ENCODE peak calls at places on chromosome 4, in eight cellular contexts. P, D, R, U, K, A, M and I are unnamed samples. For H3K4me1, the result is how much of the 10 kb centered on the place peaks cover.

GRCh38 chr4:10015140-10015753 is 6.0 kb downstream of the SLC2A9 start:
- DNase-seq in D (no peak), U (no peak), P (no peak), A (peak), R (peak), M (peak), K (peak), I (peak)

GRCh38 chr4:82890913-82891727 is at the start of gene SEC31A:
- DNase-seq in U (peak), D (peak), R (peak), P (peak), M (peak), A (peak), K (peak), I (peak)

GRCh38 chr4:87317527-87317926 is 5.2 kb downstream of the HSD17B13 start:
- DNase-seq in P (no peak), M (peak), D (no peak), R (no peak), K (peak), A (no peak), U (no peak), I (no peak)

GRCh38 chr4:128737098-128737513 is 72.4 kb upstream of the JADE1 start:
- DNase-seq in M (no peak), U (no peak), R (no peak), A (peak), D (no peak), P (no peak), K (peak), I (no peak)

GRCh38 chr4:79917246-79917645 is 155.8 kb downstream of the ANTXR2 start:
- DNase-seq in U (no peak), A (peak), K (peak), D (peak), M (no peak), P (no peak), R (peak), I (peak)

GRCh38 chr4:100504086-100504874 is 13.5 kb downstream of the EMCN start:
- DNase-seq in U (no peak), P (no peak), R (no peak), A (no peak), K (no peak), D (no peak), M (no peak), I (no peak)

GRCh38 chr4:95728145-95728544 is 111.7 kb upstream of the PDHA2 start:
- DNase-seq in M (no peak), U (no peak), A (no peak), P (no peak), K (peak), R (no peak), D (no peak), I (no peak)

GRCh38 chr4:77579406-77580076 is 26.1 kb upstream of the CXCL13 start:
- DNase-seq in R (no peak), D (no peak), M (no peak), K (peak), A (no peak), P (no peak), U (no peak), I (no peak)

GRCh38 chr4:29756966-29757365 is 963.2 kb upstream of the PCDH7 start:
- DNase-seq in R (peak), U (no peak), P (no peak), K (no peak), A (no peak), M (no peak), D (no peak), I (no peak)

GRCh38 chr4:72006576-72006975 is 25.2 kb upstream of the NPFFR2 start:
- DNase-seq in D (no peak), M (no peak), U (no peak), K (peak), P (no peak), A (no peak), R (no peak), I (no peak)

GRCh38 chr4:48792348-48793006 is 12.4 kb upstream of the FRYL start:
- DNase-seq in K (peak), P (no peak), A (no peak), D (no peak), M (no peak), R (no peak), U (no peak), I (no peak)

GRCh38 chr4:14333616-14334015 is 668.7 kb upstream of the CPEB2 start:
- DNase-seq in D (no peak), P (no peak), U (no peak), M (no peak), R (no peak), K (no peak), A (no peak), I (no peak)

GRCh38 chr4:101067383-101067782 is 279.9 kb downstream of the PPP3CA start:
- DNase-seq in D (no peak), P (no peak), M (no peak), U (no peak), A (no peak), K (peak), R (no peak), I (no peak)

GRCh38 chr4:137961051-137961438 is 281.1 kb downstream of the SLC7A11 start:
- DNase-seq in P (peak), A (no peak), M (no peak), K (peak), U (no peak), R (no peak), D (no peak), I (no peak)

GRCh38 chr4:146638801-146639351 is at the start of gene POU4F2:
- DNase-seq in K (peak), M (no peak), D (no peak), R (peak), A (no peak), U (no peak), P (no peak), I (no peak)

GRCh38 chr4:41878170-41878941 is 56.9 kb upstream of the TMEM33 start:
- DNase-seq in A (no peak), K (no peak), R (peak), P (no peak), U (peak), M (no peak), D (no peak), I (no peak)
- H3K4me1 ChIP-seq in A (half or more), K (under half), R (under half), P (under half), U (under half), M (under half), D (under half), I (under half)

GRCh38 chr4:23853986-23854385 is 35.9 kb downstream of the PPARGC1A start:
- DNase-seq in A (no peak), R (no peak), M (no peak), P (no peak), D (no peak), U (no peak), K (no peak), I (no peak)
- H3K27ac ChIP-seq in A (no peak), R (no peak), M (no peak), P (no peak), D (no peak), U (no peak), K (peak), I (no peak)

GRCh38 chr4:36921474-36922220 is 322.9 kb upstream of the NWD2 start:
- DNase-seq in P (no peak), R (no peak), A (no peak), D (no peak), K (no peak), M (no peak), U (no peak), I (no peak)
- H3K4me3 ChIP-seq in P (no peak), R (no peak), A (no peak), D (no peak), K (no peak), M (no peak), U (no peak), I (no peak)

GRCh38 chr4:53014881-53015280 is 152.8 kb downstream of the RASL11B start:
- DNase-seq in D (no peak), M (no peak), U (no peak), P (no peak), R (no peak), K (no peak), A (no peak), I (no peak)
- H3K4me1 ChIP-seq in D (under half), M (under half), U (half or more), P (under half), R (under half), K (half or more), A (under half), I (under half)

DNA sequence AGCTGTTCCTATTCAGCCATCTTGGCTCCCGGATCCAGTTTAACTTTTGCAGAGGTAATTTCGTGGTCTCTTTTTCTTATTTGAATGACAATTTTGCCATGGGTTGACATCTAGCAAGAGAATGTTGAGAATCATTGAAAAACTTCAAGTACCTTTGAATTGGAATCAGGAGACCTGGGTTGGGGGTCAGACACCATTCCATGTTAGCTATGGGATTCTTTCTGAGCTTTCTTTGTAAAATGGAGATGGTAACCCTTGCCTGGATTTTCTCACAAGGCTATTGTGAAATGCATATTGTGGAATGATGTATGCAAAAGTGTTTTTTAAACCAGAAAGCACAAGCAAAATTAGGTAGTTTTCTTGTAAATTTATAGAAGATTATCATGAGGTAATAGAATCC is 79.1 kb upstream of the HAND2 start:
- DNase-seq in R (no peak), P (no peak), U (no peak), D (no peak), K (no peak), M (no peak), A (no peak), I (no peak)
- H3K27ac ChIP-seq in R (no peak), P (no peak), U (no peak), D (no peak), K (no peak), M (no peak), A (no peak), I (no peak)

DNA sequence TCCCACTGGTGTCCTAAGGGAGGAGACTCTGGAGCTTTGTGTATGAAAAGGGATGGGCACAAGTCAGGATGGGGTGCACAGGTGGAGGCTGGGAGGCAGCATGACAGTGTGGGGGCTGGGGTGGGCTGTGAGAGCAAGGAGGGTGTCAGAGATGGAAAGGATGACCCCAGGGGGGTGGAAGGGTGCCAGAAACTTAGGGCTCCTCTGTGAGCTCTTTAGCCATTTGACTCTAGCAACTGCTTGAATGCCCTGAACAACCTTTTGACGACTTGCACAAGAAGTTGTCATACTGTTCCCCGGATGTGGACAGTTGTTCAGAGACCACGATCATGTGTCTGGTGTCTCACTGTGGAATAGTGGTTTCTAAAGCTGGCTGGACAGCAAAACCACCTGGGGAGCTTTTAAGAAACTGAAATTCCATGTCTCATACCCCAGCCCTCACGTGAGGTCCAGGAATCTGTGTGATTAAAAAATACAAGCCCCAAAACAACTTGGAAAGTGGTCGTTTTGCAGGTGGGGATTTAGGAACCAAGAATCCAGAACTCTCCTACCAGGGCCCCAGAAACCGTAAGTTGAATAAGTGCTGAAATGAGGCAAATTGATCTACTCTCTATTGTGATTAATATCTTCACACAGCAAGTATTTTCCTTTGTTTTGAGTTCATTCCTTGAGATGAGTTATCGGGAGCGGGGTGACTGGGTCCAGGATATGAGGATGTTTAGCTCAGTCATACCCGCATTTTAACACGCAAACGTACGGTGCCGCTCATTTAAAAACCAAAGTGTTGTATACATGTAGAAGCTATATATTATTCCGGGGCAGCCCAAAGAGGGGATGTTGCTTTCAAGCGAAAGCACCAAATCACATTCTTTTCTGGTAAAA is 3.4 kb downstream of the RHOH start:
- DNase-seq in D (no peak), K (no peak), U (no peak), R (no peak), M (no peak), P (peak), A (peak), I (no peak)
- H3K4me3 ChIP-seq in D (no peak), K (no peak), U (peak), R (no peak), M (no peak), P (peak), A (peak), I (no peak)

GRCh38 chr4:186023975-186024374 is 45.0 kb upstream of the TLR3 start:
- DNase-seq in R (no peak), K (no peak), D (no peak), U (no peak), P (no peak), M (no peak), A (no peak), I (no peak)
- H3K4me1 ChIP-seq in R (under half), K (under half), D (under half), U (under half), P (under half), M (under half), A (under half), I (under half)